ENCODE peak calls at places on chromosomes 4 and X, in five cellular contexts. Q is left lung, V is AG10803, F is upper lobe of left lung, K is cardiac muscle cell. T is an unnamed sample.

GRCh38 chr4:174686826-174687225 is 142.2 kb downstream of the GLRA3 start:
- DNase-seq in Q (no peak), V (no peak), F (no peak), K (no peak), T (no peak)

GRCh38 chr4:24443200-24443599 is 141.2 kb downstream of the DHX15 start:
- DNase-seq in K (no peak), V (no peak), F (no peak), Q (no peak), T (no peak)

GRCh38 chr4:1227817-1228216 is 21.1 kb downstream of the CTBP1 start:
- DNase-seq in V (no peak), K (no peak), Q (no peak), F (no peak), T (no peak)

GRCh38 chr4:20283039-20283438 is 31.3 kb downstream of the SLIT2 start:
- DNase-seq in F (no peak), V (no peak), Q (no peak), K (no peak), T (no peak)

GRCh38 chr4:4948370-4948769 is 70.9 kb downstream of the CYTL1 start:
- DNase-seq in V (peak), F (no peak), Q (no peak), K (no peak), T (no peak)

GRCh38 chrX:71111851-71112468 is 583 bp upstream of the IL2RG start:
- DNase-seq in F (no peak), Q (no peak), K (no peak), V (no peak), T (no peak)

GRCh38 chrX:107429090-107429489 is 20.4 kb upstream of the FRMPD3 start:
- DNase-seq in K (peak), F (no peak), V (peak), Q (no peak), T (peak)

GRCh38 chr4:7803992-7804758 is 135.5 kb downstream of the AFAP1 start:
- DNase-seq in F (peak), V (peak), K (peak), Q (peak), T (peak)

GRCh38 chr4:188767496-188767895 is 628.3 kb downstream of the TRIML1 start:
- DNase-seq in Q (no peak), F (no peak), V (no peak), K (no peak), T (no peak)

GRCh38 chrX:46693149-46693548 is 65.8 kb downstream of the SLC9A7 start:
- DNase-seq in F (no peak), V (no peak), K (no peak), Q (no peak), T (no peak)

GRCh38 chr4:109506890-109507289 is 53.2 kb upstream of the MCUB start:
- DNase-seq in K (no peak), Q (no peak), V (no peak), F (no peak), T (no peak)

GRCh38 chrX:23931149-23931604 is 23.4 kb downstream of the CXorf58 start:
- DNase-seq in F (no peak), V (no peak), K (no peak), Q (no peak), T (no peak)

GRCh38 chrX:141176586-141177451 is at the start of gene LDOC1:
- DNase-seq in F (peak), K (peak), Q (peak), V (peak), T (peak)

GRCh38 chr4:186108391-186108790 is 3.9 kb downstream of the FAM149A start:
- DNase-seq in K (no peak), Q (no peak), V (no peak), F (no peak), T (no peak)

GRCh38 chr4:162410854-162411253 is 247.1 kb upstream of the FSTL5 start:
- DNase-seq in K (no peak), F (no peak), V (no peak), Q (no peak), T (no peak)

GRCh38 chr4:6262847-6263487 is 6.7 kb upstream of the WFS1 start:
- DNase-seq in F (no peak), V (no peak), Q (no peak), K (no peak), T (no peak)

GRCh38 chr4:78876568-78877320 is 62.5 kb downstream of the PAQR3 start:
- DNase-seq in K (peak), V (peak), Q (no peak), F (no peak), T (no peak)

GRCh38 chr4:109559625-109559982 is 442 bp upstream of the MCUB start:
- DNase-seq in K (peak), F (no peak), Q (peak), V (peak), T (no peak)

GRCh38 chr4:55336138-55337034 is 9.7 kb upstream of the SRD5A3 start:
- DNase-seq in V (no peak), K (no peak), F (no peak), Q (no peak), T (no peak)

GRCh38 chr4:88765729-88766128 is 68.1 kb upstream of the NAP1L5 start:
- DNase-seq in Q (no peak), V (peak), K (peak), F (no peak), T (no peak)

GRCh38 chrX:129780441-129781105 is 824 bp downstream of the SASH3 start:
- DNase-seq in Q (no peak), K (no peak), F (no peak), V (no peak), T (no peak)
- H3K4me3 ChIP-seq in Q (peak), K (no peak), F (peak), V (no peak), T (no peak)

GRCh38 chr4:2526559-2526958 is 9.9 kb upstream of the FAM193A start:
- DNase-seq in V (no peak), K (no peak), Q (no peak), F (no peak), T (no peak)
- H3K4me3 ChIP-seq in V (no peak), K (no peak), Q (no peak), F (no peak), T (no peak)

GRCh38 chr4:105414316-105414715 is 59.5 kb downstream of the PPA2 start:
- DNase-seq in V (no peak), F (no peak), Q (no peak), K (no peak), T (no peak)
- H3K4me3 ChIP-seq in V (no peak), F (no peak), Q (no peak), K (no peak), T (no peak)

GRCh38 chr4:168852933-168853713 is 156.9 kb downstream of the CBR4 start:
- DNase-seq in F (no peak), K (no peak), V (no peak), Q (no peak), T (no peak)

GRCh38 chr4:168854216-168854921 is 155.7 kb downstream of the CBR4 start:
- DNase-seq in V (peak), K (no peak), F (no peak), Q (no peak), T (no peak)

GRCh38 chr4:168852387-168852786 is 157.7 kb downstream of the CBR4 start:
- DNase-seq in F (no peak), Q (no peak), K (no peak), V (no peak), T (no peak)

GRCh38 chr4:168856312-168856711 is 153.7 kb downstream of the CBR4 start:
- DNase-seq in Q (no peak), K (peak), V (peak), F (no peak), T (no peak)

DNA sequence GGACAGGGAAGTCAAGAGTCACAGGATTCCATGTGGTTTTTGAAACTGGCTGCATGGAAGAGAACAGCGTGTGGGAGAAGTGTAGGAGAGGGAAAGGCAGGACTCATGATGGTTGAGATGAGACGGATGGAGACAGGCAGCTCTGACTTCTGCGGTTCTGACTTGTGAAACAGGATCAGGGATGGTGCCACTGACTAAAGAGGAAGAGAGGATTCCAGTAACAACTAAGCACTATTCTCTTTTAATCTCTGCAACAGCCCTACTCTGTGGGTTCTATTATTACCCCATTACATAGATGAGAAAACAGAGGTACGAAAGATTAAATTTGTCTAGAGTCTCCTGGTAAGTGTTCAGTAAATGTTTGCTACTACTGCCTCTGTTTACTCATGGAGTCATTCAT is 156.3 kb downstream of the CBR4 start:
- DNase-seq in V (no peak), Q (no peak), F (no peak), K (no peak), T (no peak)
- H3K4me3 ChIP-seq in V (no peak), Q (no peak), F (no peak), K (no peak), T (no peak)

DNA sequence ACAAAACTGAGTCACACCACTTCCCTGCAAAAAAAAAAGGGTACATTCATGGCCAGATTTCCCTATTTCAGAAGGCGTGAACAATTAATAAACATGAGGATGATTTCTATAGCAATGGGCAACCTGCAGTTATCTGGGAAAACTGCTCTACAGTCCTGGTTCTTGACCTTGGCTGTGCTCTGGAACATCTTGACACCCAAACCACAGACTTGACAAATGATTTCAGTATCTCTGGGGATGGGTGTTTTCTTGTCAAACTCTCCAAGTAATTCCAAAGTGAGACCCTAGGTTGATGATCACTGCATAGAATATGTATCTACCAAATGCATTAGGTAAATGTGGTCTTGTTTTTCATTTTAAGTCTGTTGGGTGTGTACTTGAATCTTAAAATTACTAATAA is 2.0 kb downstream of the DAPP1 start:
- DNase-seq in Q (no peak), F (no peak), V (no peak), K (no peak), T (no peak)
- H3K4me3 ChIP-seq in Q (no peak), F (no peak), V (no peak), K (no peak), T (no peak)

GRCh38 chr4:38902695-38903094 is 35.1 kb downstream of the FAM114A1 start:
- DNase-seq in F (no peak), Q (no peak), V (peak), K (peak), T (no peak)

GRCh38 chr4:38902221-38902620 is 34.6 kb downstream of the FAM114A1 start:
- DNase-seq in V (no peak), K (no peak), F (no peak), Q (no peak), T (no peak)

GRCh38 chr4:38909015-38909414 is 41.4 kb downstream of the FAM114A1 start:
- DNase-seq in F (no peak), K (no peak), V (no peak), Q (no peak), T (no peak)

GRCh38 chr4:38905657-38906398 is 38.2 kb downstream of the FAM114A1 start:
- DNase-seq in Q (no peak), K (peak), F (no peak), V (no peak), T (no peak)

DNA sequence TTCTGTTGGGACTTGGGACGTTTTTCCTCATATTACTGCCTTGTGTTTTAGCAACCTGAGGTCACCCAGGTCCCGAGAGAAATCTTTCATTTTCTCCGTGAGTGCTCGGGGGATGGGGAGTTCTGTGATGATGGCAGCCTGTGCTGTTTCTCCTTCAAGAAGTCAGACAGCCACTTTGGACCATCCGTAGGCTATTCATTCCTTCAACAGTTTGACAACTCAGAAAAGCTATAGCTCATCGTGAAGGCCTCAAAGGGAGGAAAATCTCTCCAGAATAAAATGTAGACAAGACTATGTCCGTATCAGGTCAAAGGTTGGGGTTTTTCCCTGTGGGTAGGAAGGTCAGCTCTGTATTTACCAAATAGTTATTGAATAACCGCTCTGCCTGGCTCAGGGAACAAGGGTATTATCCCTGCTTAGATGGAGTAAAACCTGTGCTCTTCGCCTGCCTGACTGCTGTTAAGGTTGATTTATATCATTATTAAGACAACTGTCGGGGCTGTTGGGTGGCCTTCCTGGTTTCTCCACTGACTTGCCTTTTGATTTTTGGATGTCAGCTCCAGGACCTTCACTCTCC is 36.6 kb downstream of the FAM114A1 start:
- DNase-seq in Q (no peak), F (no peak), V (no peak), K (no peak), T (peak)
- H3K4me3 ChIP-seq in Q (no peak), F (no peak), V (no peak), K (no peak), T (no peak)